ENCODE peak calls at places on chromosome 6, in five cellular contexts. Y is mesenchymal stem cell, P is mesendoderm, V is IMR-90, N is H1. M is an unnamed sample.

GRCh38 chr6:29981211-29981812 is 39.0 kb downstream of the HLA-A start:
- DNase-seq in Y (no peak), P (no peak), V (no peak), N (no peak), M (no peak)

GRCh38 chr6:153090241-153090930 is 40.7 kb downstream of the RGS17 start:
- DNase-seq in N (no peak), Y (peak), P (no peak), V (peak), M (no peak)

GRCh38 chr6:9112548-9112947 is 677.2 kb upstream of the SLC35B3 start:
- DNase-seq in V (no peak), P (no peak), Y (no peak), N (no peak), M (no peak)

GRCh38 chr6:29506446-29507067 is 18.8 kb upstream of the MAS1L start:
- DNase-seq in P (no peak), Y (no peak), N (no peak), V (no peak), M (peak)

GRCh38 chr6:111992851-111993250 is 61.1 kb upstream of the CCN6 start:
- DNase-seq in P (no peak), Y (no peak), V (peak), N (no peak), M (no peak)

GRCh38 chr6:1904494-1904854 is 294.8 kb downstream of the FOXC1 start:
- DNase-seq in Y (no peak), P (no peak), V (no peak), N (no peak), M (no peak)

GRCh38 chr6:160348552-160349441 is 619 bp downstream of the SLC22A3 start:
- DNase-seq in N (no peak), P (peak), Y (peak), V (no peak), M (peak)

GRCh38 chr6:107697682-107698081 is 126.4 kb downstream of the SCML4 start:
- DNase-seq in P (no peak), Y (peak), N (no peak), V (peak), M (no peak)

GRCh38 chr6:46024122-46024769 is 8.6 kb upstream of the CLIC5 start:
- DNase-seq in N (no peak), Y (no peak), V (no peak), P (no peak), M (no peak)

GRCh38 chr6:134757911-134758361 is 192.0 kb downstream of the ALDH8A1 start:
- DNase-seq in Y (peak), V (no peak), P (peak), N (no peak), M (no peak)

GRCh38 chr6:108989700-108990099 is 104.9 kb downstream of the SESN1 start:
- DNase-seq in V (no peak), Y (no peak), N (no peak), P (no peak), M (no peak)

GRCh38 chr6:73566954-73567591 is 46.2 kb upstream of the EEF1A1 start:
- DNase-seq in P (peak), Y (peak), V (peak), N (no peak), M (no peak)

GRCh38 chr6:96939019-96939805 is 14.7 kb downstream of the KLHL32 start:
- DNase-seq in N (no peak), P (peak), Y (peak), V (peak), M (no peak)

GRCh38 chr6:107695061-107695715 is 128.9 kb downstream of the SCML4 start:
- DNase-seq in V (peak), P (no peak), N (no peak), Y (peak), M (no peak)

GRCh38 chr6:165715428-165715827 is 52.4 kb upstream of the PDE10A start:
- DNase-seq in N (no peak), P (no peak), V (no peak), Y (no peak), M (no peak)

GRCh38 chr6:9412951-9413559 is 977.7 kb upstream of the SLC35B3 start:
- DNase-seq in V (no peak), Y (no peak), P (peak), N (no peak), M (peak)

GRCh38 chr6:20722442-20722841 is 188.2 kb downstream of the CDKAL1 start:
- DNase-seq in Y (no peak), P (no peak), V (no peak), N (no peak), M (no peak)

GRCh38 chr6:451847-452246 is 60.3 kb downstream of the IRF4 start:
- DNase-seq in N (no peak), Y (no peak), P (no peak), V (no peak), M (peak)

GRCh38 chr6:35302604-35303218 is 5.1 kb downstream of the DEF6 start:
- DNase-seq in V (peak), N (no peak), P (peak), Y (peak), M (peak)

GRCh38 chr6:21281366-21281765 is 312.2 kb upstream of the SOX4 start:
- DNase-seq in N (no peak), V (no peak), Y (peak), P (no peak), M (no peak)

GRCh38 chr6:150874184-150874583 is 8.7 kb downstream of the MTHFD1L start:
- DNase-seq in P (no peak), N (no peak), Y (no peak), V (no peak), M (no peak)

GRCh38 chr6:74785236-74785635 is 420.6 kb downstream of the COL12A1 start:
- DNase-seq in Y (no peak), N (no peak), P (peak), V (peak), M (no peak)

GRCh38 chr6:78947962-78948361 is 80.6 kb downstream of the IRAK1BP1 start:
- DNase-seq in N (no peak), V (peak), Y (peak), P (no peak), M (no peak)

GRCh38 chr6:101203664-101204063 is 189.8 kb upstream of the GRIK2 start:
- DNase-seq in V (no peak), Y (no peak), P (no peak), N (no peak), M (no peak)

GRCh38 chr6:163381118-163381751 is 33.3 kb upstream of the QKI start:
- DNase-seq in Y (no peak), N (no peak), P (no peak), V (no peak), M (no peak)

GRCh38 chr6:112618796-112619195 is 271.7 kb downstream of the RFPL4B start:
- DNase-seq in V (no peak), P (peak), Y (no peak), N (no peak), M (peak)

GRCh38 chr6:21522773-21523490 is 70.6 kb upstream of the SOX4 start:
- DNase-seq in P (peak), V (no peak), N (peak), Y (no peak), M (peak)

GRCh38 chr6:74939309-74939708 is 266.5 kb downstream of the COL12A1 start:
- DNase-seq in P (no peak), V (no peak), N (no peak), Y (no peak), M (no peak)

GRCh38 chr6:142361765-142362540 is 60.1 kb downstream of the ADGRG6 start:
- DNase-seq in P (no peak), Y (peak), N (no peak), V (peak), M (no peak)

GRCh38 chr6:129929433-129929832 is 68.3 kb upstream of the TMEM244 start:
- DNase-seq in P (no peak), V (peak), Y (peak), N (no peak), M (no peak)

GRCh38 chr6:143064996-143065683 is 4.5 kb downstream of the AIG1 start:
- DNase-seq in P (no peak), V (no peak), Y (peak), N (no peak), M (no peak)

GRCh38 chr6:30799210-30799609 is 54.9 kb upstream of the IER3 start:
- DNase-seq in V (peak), P (no peak), Y (no peak), N (no peak), M (no peak)

GRCh38 chr6:33249732-33250625 is 21.7 kb downstream of the VPS52 start:
- DNase-seq in N (no peak), V (peak), P (no peak), Y (peak), M (no peak)

GRCh38 chr6:108452725-108453195 is 108.0 kb upstream of the FOXO3 start:
- DNase-seq in V (peak), P (peak), N (peak), Y (peak), M (peak)

GRCh38 chr6:13877116-13877515 is 47.6 kb upstream of the RNF182 start:
- DNase-seq in Y (no peak), N (no peak), P (no peak), V (peak), M (no peak)

GRCh38 chr6:34489229-34489805 is 23.4 kb downstream of the PACSIN1 start:
- DNase-seq in Y (no peak), V (no peak), N (no peak), P (no peak), M (no peak)

GRCh38 chr6:121780325-121781313 is 345.2 kb downstream of the GJA1 start:
- DNase-seq in N (no peak), V (peak), P (peak), Y (no peak), M (no peak)

GRCh38 chr6:89695667-89696066 is 57.1 kb upstream of the LYRM2 start:
- DNase-seq in Y (no peak), P (no peak), N (no peak), V (no peak), M (no peak)

GRCh38 chr6:109441069-109441816 is 719 bp downstream of the SMPD2 start:
- DNase-seq in P (peak), Y (peak), V (peak), N (no peak), M (peak)

GRCh38 chr6:27861276-27861840 is 50.8 kb downstream of the OR2B2 start:
- DNase-seq in Y (no peak), P (no peak), V (no peak), N (no peak), M (no peak)

GRCh38 chr6:6746334-6746969 is 157.9 kb downstream of the LY86 start:
- DNase-seq in N (no peak), P (no peak), Y (peak), V (peak), M (no peak)
- H3K4me2 ChIP-seq in N (no peak), P (no peak), Y (no peak), V (no peak), M (no peak)

DNA sequence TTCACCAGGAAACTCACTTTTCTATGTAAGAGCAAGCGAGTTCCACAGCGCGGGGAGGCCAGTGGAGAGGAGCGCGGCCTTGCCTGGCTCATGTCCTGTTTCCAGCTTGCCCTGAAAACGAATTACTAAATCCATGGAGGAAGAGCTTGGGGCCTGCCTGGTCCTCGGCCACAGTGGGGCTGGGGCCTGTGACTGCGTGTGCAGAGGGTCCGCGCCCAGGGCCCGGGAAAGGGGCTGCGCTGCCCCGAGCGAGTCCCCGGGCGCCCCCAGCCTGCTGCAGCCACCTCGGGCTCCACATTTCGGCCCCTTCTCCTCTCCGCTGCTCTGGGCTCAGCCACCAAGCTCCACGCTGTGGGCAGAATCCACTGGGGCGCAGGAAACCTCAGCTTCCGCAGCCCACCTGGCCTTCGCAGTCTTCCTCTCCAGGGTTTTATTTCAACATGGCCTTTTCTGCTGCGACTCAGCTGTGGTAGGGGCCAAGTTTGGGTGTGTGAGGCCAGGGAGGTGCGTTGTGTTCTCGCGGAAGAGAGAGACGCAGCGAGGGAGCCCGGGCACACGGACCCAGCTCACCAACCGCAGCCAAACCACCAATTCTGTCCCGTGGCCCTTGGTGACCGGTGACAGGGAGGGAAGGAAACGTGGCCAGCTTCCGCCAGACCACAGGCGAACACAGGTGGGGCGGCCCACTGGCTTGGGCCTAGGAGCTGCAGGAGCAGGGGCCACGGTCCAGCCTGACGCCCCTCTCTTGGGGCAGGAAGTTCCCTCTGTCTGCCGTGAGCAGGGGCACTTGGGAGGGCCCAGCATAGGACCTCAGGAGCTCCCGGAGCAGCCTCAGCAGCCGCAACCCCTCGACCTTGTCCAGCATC is 211.4 kb downstream of the ERMARD start:
- DNase-seq in V (no peak), P (no peak), N (no peak), Y (no peak), M (peak)
- H3K18ac ChIP-seq in V (no peak), P (no peak), N (peak), Y (no peak), M (no peak)

DNA sequence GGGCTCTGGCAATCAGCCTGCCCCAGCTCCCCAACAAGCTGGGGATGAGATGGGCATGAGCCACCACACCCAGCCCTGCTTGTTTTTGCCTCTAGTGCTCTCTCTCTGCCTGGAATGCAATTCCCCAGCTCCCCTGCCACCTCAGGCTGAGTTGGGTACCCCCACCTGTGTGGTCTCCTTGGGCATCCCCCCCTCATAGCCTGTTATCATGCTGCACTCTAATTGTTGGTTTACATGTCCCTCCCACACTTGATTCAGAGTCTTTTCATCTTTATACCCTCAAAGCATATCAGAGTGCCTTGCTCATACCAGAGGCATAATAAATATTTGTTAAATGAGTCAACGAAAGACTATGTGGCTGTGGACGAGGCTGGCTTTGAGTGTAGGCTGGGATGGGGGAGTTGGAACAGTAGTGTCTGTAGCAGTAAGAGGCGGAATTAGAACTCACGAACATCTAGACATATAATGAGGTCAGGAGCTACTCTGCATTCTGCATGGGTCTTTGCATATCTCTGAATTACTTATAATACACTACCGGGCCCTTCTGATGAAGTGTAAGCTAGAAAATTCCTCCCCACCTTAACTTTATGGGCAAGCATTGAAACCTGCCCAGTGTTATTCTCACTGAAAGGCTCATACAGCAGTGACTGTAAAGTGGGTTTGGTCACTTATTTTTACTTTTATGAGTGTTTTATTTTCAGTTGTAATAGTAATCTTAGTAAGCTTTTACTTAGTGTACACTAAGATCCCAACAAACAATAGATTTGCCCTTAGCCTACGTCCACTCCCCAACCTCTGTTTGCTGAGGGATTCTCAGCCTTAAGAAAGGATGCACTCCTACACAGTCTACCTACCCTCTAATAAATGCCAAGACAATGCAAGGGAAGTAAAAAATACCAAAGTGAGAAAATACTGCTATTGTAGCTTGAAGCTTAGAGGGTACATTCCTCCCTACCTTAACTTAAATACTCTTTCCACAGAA is 58.7 kb downstream of the EDN1 start:
- DNase-seq in N (no peak), V (peak), Y (peak), P (peak), M (no peak)
- H3K4me2 ChIP-seq in N (no peak), V (peak), Y (no peak), P (no peak), M (no peak)

DNA sequence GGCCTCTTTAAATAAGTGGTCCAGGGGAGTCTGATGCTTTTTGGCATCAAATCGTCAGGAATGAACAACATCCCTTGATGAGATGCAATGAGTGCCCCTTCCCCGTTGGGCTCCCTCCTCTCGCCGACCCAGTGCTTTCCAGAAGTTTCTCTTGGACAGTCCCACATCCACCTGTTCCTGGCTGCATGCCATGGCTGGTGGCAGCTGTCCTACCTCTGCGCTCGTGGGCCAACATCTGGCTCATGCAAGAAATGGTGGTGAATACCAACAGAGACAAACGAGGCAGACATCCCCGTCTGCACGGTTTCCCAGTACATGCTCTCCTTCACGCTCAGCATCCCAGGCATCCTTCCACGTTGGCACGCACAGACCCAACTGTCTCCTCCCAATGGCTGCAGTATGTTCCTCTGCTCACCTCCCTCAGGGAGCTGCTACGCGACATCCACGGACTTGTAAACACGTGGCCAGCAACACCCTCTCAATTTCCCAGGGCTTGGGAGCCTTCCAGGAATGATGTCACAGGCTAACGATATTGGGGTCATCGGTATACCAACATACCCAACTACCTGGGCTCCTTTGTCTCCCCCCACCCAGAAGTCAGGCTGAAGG is 37.5 kb downstream of the PPP1R3G start:
- DNase-seq in N (no peak), P (no peak), V (no peak), Y (no peak), M (no peak)
- H3K18ac ChIP-seq in N (no peak), P (no peak), V (no peak), Y (no peak), M (no peak)

GRCh38 chr6:3340358-3340798 is 81.6 kb downstream of the PSMG4 start:
- DNase-seq in N (no peak), V (no peak), Y (no peak), P (no peak), M (no peak)

GRCh38 chr6:3335169-3335568 is 76.4 kb downstream of the PSMG4 start:
- DNase-seq in P (no peak), N (no peak), Y (no peak), V (no peak), M (peak)

GRCh38 chr6:3336859-3337515 is 78.2 kb downstream of the PSMG4 start:
- DNase-seq in V (no peak), N (no peak), Y (no peak), P (no peak), M (no peak)

GRCh38 chr6:3336066-3336786 is 77.5 kb downstream of the PSMG4 start:
- DNase-seq in V (no peak), P (peak), N (no peak), Y (no peak), M (no peak)

GRCh38 chr6:3337521-3338350 is 79.0 kb downstream of the PSMG4 start:
- DNase-seq in V (peak), Y (peak), N (no peak), P (peak), M (no peak)
- H3K4me2 ChIP-seq in V (peak), Y (no peak), N (no peak), P (no peak), M (no peak)

GRCh38 chr6:11278207-11278559 is 45.7 kb upstream of the NEDD9 start:
- DNase-seq in N (no peak), Y (peak), P (no peak), V (no peak), M (no peak)
- H3K18ac ChIP-seq in N (peak), Y (peak), P (peak), V (peak), M (peak)

GRCh38 chr6:119307041-119307440 is 42.5 kb downstream of the MAN1A1 start:
- DNase-seq in P (no peak), V (no peak), Y (no peak), N (no peak), M (no peak)

GRCh38 chr6:119306396-119306968 is 43.1 kb downstream of the MAN1A1 start:
- DNase-seq in V (no peak), N (no peak), P (no peak), Y (no peak), M (no peak)

GRCh38 chr6:119308994-119309657 is 40.4 kb downstream of the MAN1A1 start:
- DNase-seq in N (no peak), V (no peak), P (no peak), Y (peak), M (no peak)

GRCh38 chr6:119310486-119311036 is 39.0 kb downstream of the MAN1A1 start:
- DNase-seq in Y (peak), V (peak), P (no peak), N (no peak), M (no peak)

DNA sequence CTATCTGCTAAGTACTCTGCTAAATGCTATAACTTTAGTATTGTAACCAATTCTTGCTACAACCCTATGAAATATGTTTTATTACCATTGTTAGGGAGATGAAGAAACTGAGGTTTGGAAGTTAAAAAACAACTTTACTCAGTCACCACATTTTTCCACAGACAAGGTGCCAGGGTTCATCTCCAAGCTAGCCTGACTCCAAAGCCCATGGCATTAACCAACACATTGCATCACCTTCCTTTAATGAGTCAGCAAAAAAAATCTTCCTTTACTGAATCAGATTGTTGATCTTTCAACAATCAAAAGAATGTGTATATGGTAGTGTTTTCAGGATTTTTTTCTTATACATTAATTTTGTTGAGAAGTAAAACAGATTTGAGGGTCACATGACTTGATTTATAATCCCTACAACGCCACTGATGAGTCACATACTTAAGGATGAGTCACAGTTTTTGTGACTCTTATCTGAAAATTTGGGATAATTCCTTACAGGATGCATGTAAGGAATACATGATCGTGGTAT is 41.5 kb downstream of the MAN1A1 start:
- DNase-seq in V (peak), N (no peak), Y (peak), P (peak), M (no peak)
- H3K4me2 ChIP-seq in V (no peak), N (no peak), Y (no peak), P (no peak), M (no peak)